ENCODE peak calls at places on chromosomes 16 and 17, in five cellular contexts. One of them, this sample, is unnamed. For H3K4me1, the result is how much of the 10 kb centered on the place peaks cover.

GRCh38 chr16:89581861-89582563 is 6.5 kb downstream of the CPNE7 start:
- DNase-seq in right cardiac atrium: no peak
- DNase-seq in A673: no peak
- DNase-seq in DND-41: no peak
- DNase-seq in heart left ventricle: no peak
- DNase-seq in this sample: no peak

GRCh38 chr16:8555400-8555799 is 34.9 kb downstream of the TMEM114 start:
- DNase-seq in right cardiac atrium: no peak
- DNase-seq in A673: no peak
- DNase-seq in DND-41: no peak
- DNase-seq in heart left ventricle: no peak
- DNase-seq in this sample: no peak

GRCh38 chr16:14629919-14630619 is at the start of gene PARN:
- DNase-seq in right cardiac atrium: peak
- DNase-seq in A673: peak
- DNase-seq in DND-41: peak
- DNase-seq in heart left ventricle: peak
- DNase-seq in this sample: peak

GRCh38 chr17:21089933-21090888 is 36.6 kb upstream of the DHRS7B start:
- DNase-seq in right cardiac atrium: no peak
- DNase-seq in A673: no peak
- DNase-seq in DND-41: no peak
- DNase-seq in heart left ventricle: no peak
- DNase-seq in this sample: no peak

GRCh38 chr16:1530883-1531637 is 2.4 kb upstream of the TMEM204 start:
- DNase-seq in right cardiac atrium: peak
- DNase-seq in A673: no peak
- DNase-seq in DND-41: no peak
- DNase-seq in heart left ventricle: peak
- DNase-seq in this sample: no peak

GRCh38 chr17:49748791-49749190 is 15.1 kb downstream of the FAM117A start:
- DNase-seq in right cardiac atrium: no peak
- DNase-seq in A673: no peak
- DNase-seq in DND-41: peak
- DNase-seq in heart left ventricle: no peak
- DNase-seq in this sample: peak

GRCh38 chr16:17328971-17329370 is 141.8 kb downstream of the XYLT1 start:
- DNase-seq in right cardiac atrium: peak
- DNase-seq in A673: no peak
- DNase-seq in DND-41: no peak
- DNase-seq in heart left ventricle: peak
- DNase-seq in this sample: no peak

GRCh38 chr16:19167710-19168172 is 299 bp upstream of the SYT17 start:
- DNase-seq in right cardiac atrium: peak
- DNase-seq in A673: peak
- DNase-seq in DND-41: no peak
- DNase-seq in heart left ventricle: peak
- DNase-seq in this sample: no peak

GRCh38 chr17:56653877-56654276 is 60.4 kb downstream of the NOG start:
- DNase-seq in right cardiac atrium: no peak
- DNase-seq in A673: peak
- DNase-seq in DND-41: peak
- DNase-seq in heart left ventricle: no peak
- DNase-seq in this sample: peak

GRCh38 chr17:8025176-8025911 is 13.5 kb upstream of the ALOX15B start:
- DNase-seq in right cardiac atrium: no peak
- DNase-seq in A673: no peak
- DNase-seq in DND-41: no peak
- DNase-seq in heart left ventricle: no peak
- DNase-seq in this sample: no peak

GRCh38 chr17:73936908-73937627 is 266.4 kb upstream of the RPL38 start:
- DNase-seq in right cardiac atrium: no peak
- DNase-seq in A673: no peak
- DNase-seq in DND-41: no peak
- DNase-seq in heart left ventricle: no peak
- DNase-seq in this sample: no peak

GRCh38 chr17:12789075-12789975 is at the start of gene ARHGAP44:
- DNase-seq in right cardiac atrium: peak
- DNase-seq in A673: peak
- DNase-seq in DND-41: no peak
- DNase-seq in heart left ventricle: peak
- DNase-seq in this sample: no peak

GRCh38 chr17:79246226-79246794 is 171.7 kb downstream of the ENGASE start:
- DNase-seq in right cardiac atrium: no peak
- DNase-seq in A673: no peak
- DNase-seq in DND-41: no peak
- DNase-seq in heart left ventricle: no peak
- DNase-seq in this sample: no peak

GRCh38 chr17:72717676-72718075 is 374.8 kb downstream of the SLC39A11 start:
- DNase-seq in right cardiac atrium: no peak
- DNase-seq in A673: no peak
- DNase-seq in DND-41: no peak
- DNase-seq in heart left ventricle: no peak
- DNase-seq in this sample: no peak

GRCh38 chr17:66805567-66805966 is 29.4 kb upstream of the CACNG5 start:
- DNase-seq in right cardiac atrium: no peak
- DNase-seq in A673: no peak
- DNase-seq in DND-41: no peak
- DNase-seq in heart left ventricle: no peak
- DNase-seq in this sample: no peak

GRCh38 chr17:45660474-45660873 is 123.6 kb upstream of the CRHR1 start:
- DNase-seq in right cardiac atrium: no peak
- DNase-seq in A673: no peak
- DNase-seq in DND-41: no peak
- DNase-seq in heart left ventricle: no peak
- DNase-seq in this sample: no peak

GRCh38 chr16:88938933-88939813 is 37.8 kb downstream of the CBFA2T3 start:
- DNase-seq in right cardiac atrium: peak
- DNase-seq in A673: no peak
- DNase-seq in DND-41: no peak
- DNase-seq in heart left ventricle: peak
- DNase-seq in this sample: no peak

GRCh38 chr16:28499854-28500253 is 5.4 kb downstream of the APOBR start:
- DNase-seq in right cardiac atrium: no peak
- DNase-seq in A673: no peak
- DNase-seq in DND-41: no peak
- DNase-seq in heart left ventricle: no peak
- DNase-seq in this sample: no peak

GRCh38 chr17:3594056-3594810 is 15.0 kb downstream of the TRPV1 start:
- DNase-seq in right cardiac atrium: peak
- DNase-seq in A673: no peak
- DNase-seq in DND-41: no peak
- DNase-seq in heart left ventricle: peak
- DNase-seq in this sample: no peak

GRCh38 chr16:85847681-85848601 is 48.4 kb downstream of the COX4I1 start:
- DNase-seq in right cardiac atrium: no peak
- DNase-seq in A673: no peak
- DNase-seq in DND-41: no peak
- DNase-seq in heart left ventricle: no peak
- DNase-seq in this sample: no peak

GRCh38 chr16:22188267-22188594 is 17.8 kb upstream of the EEF2K start:
- DNase-seq in right cardiac atrium: no peak
- DNase-seq in A673: no peak
- DNase-seq in DND-41: no peak
- DNase-seq in heart left ventricle: no peak
- DNase-seq in this sample: no peak

GRCh38 chr16:22190169-22191088 is 15.6 kb upstream of the EEF2K start:
- DNase-seq in right cardiac atrium: peak
- DNase-seq in A673: peak
- DNase-seq in DND-41: peak
- DNase-seq in heart left ventricle: peak
- DNase-seq in this sample: peak

GRCh38 chr16:22189473-22190168 is 16.5 kb upstream of the EEF2K start:
- DNase-seq in right cardiac atrium: peak
- DNase-seq in A673: no peak
- DNase-seq in DND-41: peak
- DNase-seq in heart left ventricle: peak
- DNase-seq in this sample: peak

GRCh38 chr16:22186517-22186916 is 19.6 kb upstream of the EEF2K start:
- DNase-seq in right cardiac atrium: no peak
- DNase-seq in A673: no peak
- DNase-seq in DND-41: no peak
- DNase-seq in heart left ventricle: no peak
- DNase-seq in this sample: no peak

DNA sequence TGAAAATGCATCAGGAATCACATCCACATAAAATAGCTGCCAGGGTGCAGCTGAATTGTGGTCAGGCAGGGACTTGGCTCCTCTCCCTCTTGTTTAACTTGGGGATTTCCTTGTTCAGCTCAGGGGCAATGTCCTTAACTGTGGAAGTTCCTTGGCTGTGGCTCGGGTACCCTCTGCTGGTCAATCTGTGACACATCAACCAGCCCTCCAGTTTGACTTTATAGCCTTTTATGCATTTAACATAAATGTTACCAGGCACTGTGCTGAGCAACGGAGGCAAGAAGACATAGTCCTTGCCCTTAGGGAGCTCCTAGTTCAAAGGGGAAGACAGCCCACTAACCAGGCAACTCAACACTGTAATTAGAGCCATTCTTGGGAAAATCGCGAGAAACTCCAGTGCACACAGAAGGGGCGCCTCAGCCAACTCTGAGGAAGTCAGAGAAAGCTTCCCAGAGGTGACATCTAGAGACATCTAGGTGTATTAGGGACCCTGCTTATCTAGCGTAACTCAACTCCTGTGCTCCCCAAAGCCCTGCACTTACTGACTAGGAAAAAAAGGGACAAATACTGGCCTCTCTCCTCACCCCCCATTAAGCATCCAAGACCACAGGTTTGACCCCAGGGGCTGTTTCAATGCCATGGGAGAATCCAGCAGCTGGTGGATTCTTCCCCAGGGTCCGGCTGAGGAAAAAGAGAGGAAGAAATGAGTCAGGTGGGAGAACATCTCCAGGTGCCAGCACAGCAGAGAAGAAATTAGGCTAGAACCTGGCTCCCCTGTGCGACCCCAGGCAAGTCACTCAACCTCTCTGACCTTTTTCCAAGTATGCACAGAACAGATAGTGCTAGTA is 17.3 kb upstream of the EEF2K start:
- DNase-seq in right cardiac atrium: peak
- DNase-seq in A673: peak
- DNase-seq in DND-41: peak
- DNase-seq in heart left ventricle: peak
- DNase-seq in this sample: peak
- H3K4me3 ChIP-seq in right cardiac atrium: no peak
- H3K4me3 ChIP-seq in A673: no peak
- H3K4me3 ChIP-seq in DND-41: peak
- H3K4me3 ChIP-seq in heart left ventricle: peak
- H3K4me3 ChIP-seq in this sample: peak

DNA sequence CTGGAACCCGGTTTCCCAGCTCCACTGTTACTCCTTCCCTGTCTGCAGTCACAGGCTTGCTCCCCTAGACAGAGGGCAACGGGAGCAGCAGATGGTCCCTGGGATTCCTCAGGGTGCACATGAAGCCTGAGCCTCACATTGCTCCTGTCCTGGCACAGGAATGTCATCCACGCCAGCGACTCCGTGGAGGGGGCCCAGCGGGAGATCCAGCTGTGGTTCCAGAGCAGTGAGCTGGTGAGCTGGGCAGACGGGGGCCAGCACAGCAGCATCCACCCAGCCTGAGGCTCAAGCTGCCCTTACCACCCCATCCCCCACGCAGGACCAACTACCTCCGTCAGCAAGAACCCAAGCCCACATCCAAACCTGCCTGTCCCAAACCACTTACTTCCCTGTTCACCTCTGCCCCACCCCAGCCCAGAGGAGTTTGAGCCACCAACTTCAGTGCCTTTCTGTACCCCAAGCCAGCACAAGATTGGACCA is 1.6 kb upstream of the DECR2 start:
- DNase-seq in right cardiac atrium: no peak
- DNase-seq in A673: no peak
- DNase-seq in DND-41: no peak
- DNase-seq in heart left ventricle: no peak
- DNase-seq in this sample: no peak
- H3K4me1 ChIP-seq in right cardiac atrium: under half
- H3K4me1 ChIP-seq in A673: under half
- H3K4me1 ChIP-seq in DND-41: half or more
- H3K4me1 ChIP-seq in heart left ventricle: under half
- H3K4me1 ChIP-seq in this sample: under half

DNA sequence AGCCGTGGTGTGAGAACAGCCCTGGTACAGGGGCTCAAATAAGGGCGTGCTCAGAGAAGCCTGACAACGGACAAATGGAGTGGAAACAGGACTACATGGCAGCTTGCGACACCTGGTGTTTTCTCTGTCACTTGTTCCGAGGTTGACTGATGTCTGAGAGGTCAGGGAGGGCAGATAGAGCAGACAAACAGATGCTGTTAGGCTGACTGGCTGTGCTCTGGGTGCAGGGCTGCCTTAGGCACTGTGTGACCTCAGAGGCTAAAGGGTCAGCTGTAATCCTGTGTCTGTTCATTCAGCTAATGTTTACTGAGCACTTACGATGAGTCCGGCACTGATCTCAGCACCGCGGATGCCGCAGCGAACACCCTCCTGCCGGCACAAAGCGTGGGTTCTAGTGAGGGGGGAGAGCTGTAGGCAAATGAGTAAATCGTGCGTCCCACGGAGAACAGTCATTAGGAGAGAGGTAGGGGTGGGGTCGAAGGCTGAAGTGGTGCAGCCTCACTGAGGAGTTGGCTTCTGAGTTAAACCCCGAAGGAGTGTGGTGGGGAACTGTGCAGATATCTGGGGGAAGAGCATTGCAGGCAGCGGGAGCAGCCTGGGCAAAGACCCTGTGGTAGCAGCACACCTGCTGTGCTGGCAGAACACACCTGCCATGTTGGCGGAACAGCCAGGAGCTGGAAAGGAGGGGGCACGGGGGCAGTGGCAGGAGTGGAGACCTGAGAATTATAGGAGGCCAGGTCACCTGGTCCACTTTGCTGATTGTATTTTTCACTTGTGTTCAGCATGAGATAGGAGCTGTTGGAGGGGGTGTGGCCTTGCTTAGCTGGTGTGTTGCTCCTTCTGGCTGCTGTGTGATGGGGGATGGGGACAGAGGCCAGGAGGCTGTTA is 35.0 kb downstream of the GPT2 start:
- DNase-seq in right cardiac atrium: no peak
- DNase-seq in A673: no peak
- DNase-seq in DND-41: no peak
- DNase-seq in heart left ventricle: no peak
- DNase-seq in this sample: no peak
- H3K4me3 ChIP-seq in right cardiac atrium: no peak
- H3K4me3 ChIP-seq in A673: no peak
- H3K4me3 ChIP-seq in DND-41: no peak
- H3K4me3 ChIP-seq in heart left ventricle: no peak
- H3K4me3 ChIP-seq in this sample: no peak

DNA sequence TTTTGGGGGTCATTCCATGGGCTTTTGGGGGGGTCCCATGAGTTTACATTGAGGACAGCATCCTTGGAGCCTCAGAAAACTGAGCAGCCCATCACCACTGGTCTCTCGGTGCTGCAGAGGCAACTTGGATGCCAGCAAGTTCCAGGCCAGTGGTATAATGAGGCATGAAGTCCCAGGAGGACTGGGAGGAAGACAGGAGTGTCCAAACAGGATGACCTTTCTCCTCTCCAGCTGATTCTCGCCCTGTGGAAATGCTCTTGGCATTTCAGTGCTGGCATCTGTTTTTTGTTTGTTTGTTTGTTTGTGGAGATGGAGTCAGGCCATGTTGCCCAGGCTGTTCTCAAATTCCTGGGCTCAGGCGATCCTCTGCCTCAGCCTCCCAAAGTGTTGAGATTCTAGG is 347.6 kb downstream of the SNX29 start:
- DNase-seq in right cardiac atrium: no peak
- DNase-seq in A673: no peak
- DNase-seq in DND-41: no peak
- DNase-seq in heart left ventricle: no peak
- DNase-seq in this sample: no peak
- H3K4me1 ChIP-seq in right cardiac atrium: under half
- H3K4me1 ChIP-seq in A673: under half
- H3K4me1 ChIP-seq in DND-41: under half
- H3K4me1 ChIP-seq in heart left ventricle: under half
- H3K4me1 ChIP-seq in this sample: under half

GRCh38 chr16:30995927-30996323 is 10.9 kb downstream of the HSD3B7 start:
- DNase-seq in right cardiac atrium: no peak
- DNase-seq in A673: no peak
- DNase-seq in DND-41: no peak
- DNase-seq in heart left ventricle: no peak
- DNase-seq in this sample: no peak
- H3K4me3 ChIP-seq in right cardiac atrium: no peak
- H3K4me3 ChIP-seq in A673: no peak
- H3K4me3 ChIP-seq in DND-41: no peak
- H3K4me3 ChIP-seq in heart left ventricle: no peak
- H3K4me3 ChIP-seq in this sample: no peak